ENCODE peak calls at places on chromosome 2, in four cellular contexts. V, B, S and J are unnamed samples.

GRCh38 chr2:160367887-160368286 is 125.7 kb downstream of the RBMS1 start:
- DNase-seq in V (peak), B (no peak), S (peak), J (no peak)

GRCh38 chr2:164734196-164734595 is 107.4 kb downstream of the COBLL1 start:
- DNase-seq in V (no peak), B (no peak), S (no peak), J (no peak)

GRCh38 chr2:106960633-106961205 is 74.8 kb upstream of the ST6GAL2 start:
- DNase-seq in V (peak), B (no peak), S (no peak), J (no peak)

GRCh38 chr2:212713681-212714080 is 175.1 kb upstream of the ERBB4 start:
- DNase-seq in V (no peak), B (no peak), S (no peak), J (no peak)

GRCh38 chr2:237434916-237435315 is 21.0 kb upstream of the COL6A3 start:
- DNase-seq in V (peak), B (peak), S (peak), J (peak)

GRCh38 chr2:169172076-169172735 is 102.8 kb downstream of the DHRS9 start:
- DNase-seq in V (no peak), B (no peak), S (no peak), J (no peak)

GRCh38 chr2:24269270-24269669 is 91.1 kb downstream of the ITSN2 start:
- DNase-seq in V (no peak), B (no peak), S (peak), J (no peak)

GRCh38 chr2:37005118-37005868 is 39.0 kb upstream of the STRN start:
- DNase-seq in V (peak), B (no peak), S (no peak), J (no peak)

GRCh38 chr2:96687266-96687665 is 44.7 kb downstream of the FER1L5 start:
- DNase-seq in V (no peak), B (no peak), S (no peak), J (no peak)

GRCh38 chr2:69188174-69188900 is 175.4 kb downstream of the ANTXR1 start:
- DNase-seq in V (no peak), B (no peak), S (no peak), J (no peak)

GRCh38 chr2:37306024-37306423 is 18.6 kb downstream of the PRKD3 start:
- DNase-seq in V (no peak), B (no peak), S (no peak), J (no peak)

GRCh38 chr2:31347788-31348187 is 66.8 kb downstream of the XDH start:
- DNase-seq in V (peak), B (no peak), S (peak), J (no peak)